ENCODE peak calls at places on chromosomes 11 and 22, in eight cellular contexts. P is fibroblast of mammary gland; M is AG04450; U is psoas muscle; V is CD8-positive, alpha-beta memory T cell; R is tibial artery; J is astrocyte of the cerebellum; Y is cardiac fibroblast. B is an unnamed sample.

GRCh38 chr22:47386812-47387510 is 624.5 kb downstream of the TBC1D22A start:
- DNase-seq in M (no peak), V (no peak), U (no peak), J (peak), P (no peak), Y (no peak), R (no peak), B (no peak)

GRCh38 chr22:27489265-27489675 is 312.3 kb downstream of the MN1 start:
- DNase-seq in V (no peak), U (no peak), J (no peak), Y (peak), R (no peak), P (peak), M (no peak), B (no peak)

GRCh38 chr22:47627561-47628253 is 865.3 kb downstream of the TBC1D22A start:
- DNase-seq in P (no peak), Y (no peak), M (no peak), U (no peak), V (no peak), R (no peak), J (no peak), B (no peak)

GRCh38 chr11:122852071-122852831 is 14.0 kb downstream of the CRTAM start:
- DNase-seq in R (no peak), V (no peak), U (no peak), M (no peak), P (peak), Y (peak), J (no peak), B (no peak)

GRCh38 chr11:2699185-2699530 is 636 bp downstream of the KCNQ1OT1 start:
- DNase-seq in U (no peak), Y (peak), J (no peak), M (no peak), R (peak), V (no peak), P (no peak), B (no peak)

GRCh38 chr11:44753965-44754645 is 27.3 kb downstream of the TSPAN18 start:
- DNase-seq in Y (no peak), U (no peak), J (no peak), V (no peak), R (peak), P (no peak), M (no peak), B (no peak)

GRCh38 chr11:29336727-29337212 is 680.1 kb downstream of the KCNA4 start:
- DNase-seq in P (no peak), U (no peak), V (no peak), J (peak), M (no peak), Y (peak), R (no peak), B (no peak)

GRCh38 chr11:73982595-73982989 is at the start of gene UCP2:
- DNase-seq in M (peak), V (peak), Y (no peak), P (no peak), R (no peak), J (peak), U (peak), B (peak)

GRCh38 chr11:103367650-103368049 is 258.4 kb downstream of the DYNC2H1 start:
- DNase-seq in Y (no peak), V (no peak), U (no peak), R (no peak), P (peak), M (no peak), J (no peak), B (no peak)

GRCh38 chr11:13207665-13208594 is 69.7 kb upstream of the BMAL1 start:
- DNase-seq in P (peak), M (peak), R (no peak), J (peak), U (peak), Y (peak), V (no peak), B (peak)

GRCh38 chr11:112453601-112454577 is 193.2 kb upstream of the PLET1 start:
- DNase-seq in M (no peak), J (no peak), R (no peak), P (peak), U (peak), V (peak), Y (peak), B (no peak)

GRCh38 chr22:17237031-17237668 is 17.9 kb upstream of the ADA2 start:
- DNase-seq in V (peak), J (no peak), R (no peak), U (no peak), M (no peak), P (no peak), Y (no peak), B (no peak)

GRCh38 chr22:47564158-47564450 is 801.7 kb downstream of the TBC1D22A start:
- DNase-seq in R (no peak), J (no peak), U (no peak), V (no peak), Y (no peak), P (no peak), M (no peak), B (no peak)

GRCh38 chr22:19810381-19811141 is 44.1 kb downstream of the GNB1L start:
- DNase-seq in P (peak), J (peak), Y (peak), V (peak), R (peak), U (no peak), M (peak), B (peak)

GRCh38 chr22:47332246-47332980 is 570.0 kb downstream of the TBC1D22A start:
- DNase-seq in Y (no peak), P (no peak), M (no peak), R (no peak), J (no peak), V (no peak), U (no peak), B (no peak)

GRCh38 chr22:25493794-25494193 is 70.7 kb upstream of the GRK3 start:
- DNase-seq in M (no peak), P (no peak), Y (no peak), R (no peak), V (no peak), J (no peak), U (no peak), B (no peak)

GRCh38 chr11:79786961-79787360 is 346.1 kb upstream of the TENM4 start:
- DNase-seq in R (no peak), P (no peak), U (no peak), Y (no peak), J (no peak), M (no peak), V (no peak), B (no peak)

GRCh38 chr11:72721276-72721675 is 30.9 kb downstream of the ARAP1 start:
- DNase-seq in V (no peak), R (no peak), J (no peak), P (no peak), M (no peak), U (no peak), Y (no peak), B (no peak)

GRCh38 chr22:43993072-43993760 is 30.9 kb upstream of the PARVB start:
- DNase-seq in V (peak), M (peak), R (no peak), J (peak), Y (peak), U (peak), P (peak), B (peak)

GRCh38 chr22:45683680-45684079 is 12.0 kb downstream of the ATXN10 start:
- DNase-seq in J (no peak), U (no peak), V (no peak), Y (no peak), R (no peak), M (no peak), P (no peak), B (no peak)

GRCh38 chr11:7941141-7941540 is 367 bp downstream of the OR10A3 start:
- DNase-seq in J (no peak), U (no peak), V (no peak), P (no peak), Y (no peak), M (no peak), R (no peak), B (no peak)

GRCh38 chr11:21180194-21180593 is 510.8 kb downstream of the NELL1 start:
- DNase-seq in Y (no peak), R (no peak), U (no peak), J (no peak), V (no peak), M (no peak), P (no peak), B (no peak)

GRCh38 chr11:117411736-117412135 is 84.1 kb downstream of the CEP164 start:
- DNase-seq in V (no peak), Y (no peak), R (no peak), J (no peak), M (no peak), U (no peak), P (no peak), B (no peak)

GRCh38 chr11:36389811-36390210 is 93.7 kb downstream of the PRR5L start:
- DNase-seq in J (no peak), M (no peak), V (no peak), U (no peak), P (no peak), Y (no peak), R (no peak), B (no peak)

GRCh38 chr11:112705148-112705547 is 256.1 kb upstream of the NCAM1 start:
- DNase-seq in P (no peak), Y (no peak), R (no peak), U (no peak), J (no peak), V (no peak), M (no peak), B (no peak)

GRCh38 chr11:101848262-101848661 is 66.5 kb upstream of the CEP126 start:
- DNase-seq in P (peak), U (no peak), J (no peak), V (no peak), M (no peak), Y (peak), R (no peak), B (no peak)

GRCh38 chr22:50683086-50683993 is 10.7 kb downstream of the SHANK3 start:
- DNase-seq in P (no peak), J (no peak), R (no peak), V (no peak), M (no peak), U (no peak), Y (no peak), B (no peak)

GRCh38 chr11:79236541-79236971 is 204.3 kb downstream of the TENM4 start:
- DNase-seq in U (peak), R (peak), Y (peak), M (peak), V (no peak), J (no peak), P (peak), B (no peak)

GRCh38 chr11:114296190-114296978 is at the start of gene NNMT:
- DNase-seq in R (peak), P (peak), Y (peak), J (peak), V (no peak), U (peak), M (peak), B (peak)

GRCh38 chr11:17578296-17578695 is 31.2 kb downstream of the OTOG start:
- DNase-seq in J (no peak), V (no peak), M (no peak), R (no peak), Y (no peak), U (no peak), P (no peak), B (no peak)

GRCh38 chr22:50696799-50697561 is 24.4 kb downstream of the SHANK3 start:
- DNase-seq in M (no peak), Y (no peak), J (no peak), U (peak), P (no peak), V (no peak), R (no peak), B (no peak)

GRCh38 chr11:75308986-75309385 is 42.5 kb downstream of the ARRB1 start:
- DNase-seq in V (no peak), P (no peak), Y (no peak), M (no peak), J (no peak), U (peak), R (no peak), B (no peak)

GRCh38 chr11:13354335-13354734 is 76.7 kb downstream of the BMAL1 start:
- DNase-seq in J (no peak), P (peak), M (no peak), U (no peak), R (no peak), V (no peak), Y (peak), B (no peak)

GRCh38 chr22:33792837-33793236 is 127.4 kb downstream of the LARGE1 start:
- DNase-seq in U (no peak), V (no peak), P (no peak), M (no peak), Y (no peak), R (no peak), J (no peak), B (peak)
- H3K4me3 ChIP-seq in U (no peak), V (no peak), P (no peak), M (no peak), Y (no peak), R (peak), J (no peak), B (no peak)

DNA sequence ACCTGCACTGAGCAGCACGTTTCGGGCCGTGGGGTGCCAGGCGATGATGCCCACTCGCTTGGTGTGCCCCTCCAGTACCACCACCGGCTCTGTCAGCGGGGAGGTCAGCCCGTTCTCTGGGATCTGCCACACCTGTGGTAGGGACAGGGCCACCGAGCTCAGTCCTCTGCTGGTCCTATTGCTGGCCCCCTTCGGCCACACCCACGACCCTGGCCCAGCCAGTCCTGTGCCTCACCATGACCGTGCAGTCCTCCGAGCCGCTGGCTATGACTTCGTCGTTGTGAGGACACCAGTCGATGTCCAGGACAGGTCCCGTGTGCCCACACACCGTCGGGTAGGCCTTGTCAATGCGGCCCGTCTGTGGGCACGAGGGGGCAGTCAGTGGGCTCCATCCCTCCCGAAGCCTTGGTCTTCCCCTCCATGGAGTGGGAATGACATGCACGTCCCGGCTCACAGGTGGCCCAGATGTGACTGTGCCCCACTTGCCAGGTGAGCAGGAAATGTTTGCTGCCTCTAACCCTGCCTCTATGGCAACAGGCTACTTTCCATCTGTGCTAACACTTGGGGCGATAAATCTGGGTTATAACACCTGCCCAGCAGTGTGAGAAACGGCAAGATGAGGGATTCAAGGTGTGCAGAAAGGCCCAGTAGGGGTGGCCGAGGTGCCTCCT is 1.4 kb downstream of the CORO1B start:
- DNase-seq in M (no peak), R (peak), U (no peak), J (no peak), Y (no peak), P (no peak), V (peak), B (no peak)
- H3K4me3 ChIP-seq in M (peak), R (no peak), U (peak), J (peak), Y (no peak), P (no peak), V (no peak), B (no peak)

GRCh38 chr11:46659908-46660307 is 40.5 kb downstream of the ARHGAP1 start:
- DNase-seq in M (peak), J (peak), Y (peak), U (peak), V (no peak), P (peak), R (peak), B (no peak)
- H3K4me3 ChIP-seq in M (no peak), J (no peak), Y (no peak), U (no peak), V (no peak), P (no peak), R (no peak), B (no peak)

GRCh38 chr11:58900479-58901420 is 38.5 kb upstream of the GLYATL1 start:
- DNase-seq in U (peak), P (peak), J (peak), R (no peak), M (peak), V (no peak), Y (peak), B (no peak)
- H3K4me3 ChIP-seq in U (no peak), P (peak), J (peak), R (no peak), M (peak), V (no peak), Y (no peak), B (no peak)

GRCh38 chr11:279040-279965 is 1.1 kb downstream of the NLRP6 start:
- DNase-seq in M (no peak), R (peak), V (peak), U (no peak), P (no peak), Y (no peak), J (no peak), B (no peak)
- H3K4me3 ChIP-seq in M (no peak), R (peak), V (peak), U (peak), P (no peak), Y (no peak), J (no peak), B (no peak)

GRCh38 chr11:86370922-86371614 is 3.6 kb upstream of the CCDC81 start:
- DNase-seq in R (no peak), P (peak), U (no peak), V (no peak), J (no peak), Y (peak), M (no peak), B (no peak)

GRCh38 chr11:86377972-86378371 is 3.3 kb downstream of the CCDC81 start:
- DNase-seq in Y (no peak), V (no peak), M (no peak), U (no peak), R (no peak), J (no peak), P (no peak), B (no peak)

GRCh38 chr11:86372586-86372985 is 2.1 kb upstream of the CCDC81 start:
- DNase-seq in V (no peak), U (no peak), J (no peak), R (no peak), Y (no peak), P (no peak), M (no peak), B (no peak)

GRCh38 chr11:86374586-86374985 is at the start of gene CCDC81:
- DNase-seq in R (no peak), V (no peak), Y (no peak), U (no peak), P (no peak), J (no peak), M (no peak), B (peak)

GRCh38 chr11:86374121-86374520 is 566 bp upstream of the CCDC81 start:
- DNase-seq in R (no peak), P (no peak), V (no peak), J (no peak), Y (no peak), U (no peak), M (no peak), B (no peak)
- H3K4me3 ChIP-seq in R (peak), P (peak), V (no peak), J (peak), Y (peak), U (peak), M (no peak), B (no peak)

GRCh38 chr11:125214466-125215204 is 50.1 kb downstream of the PKNOX2 start:
- DNase-seq in M (no peak), J (no peak), Y (peak), P (no peak), U (no peak), V (no peak), R (no peak), B (peak)
- H3K4me3 ChIP-seq in M (no peak), J (no peak), Y (no peak), P (no peak), U (no peak), V (no peak), R (no peak), B (no peak)

GRCh38 chr11:69644962-69645675 is 4.2 kb downstream of the CCND1 start:
- DNase-seq in J (no peak), P (no peak), R (no peak), V (no peak), M (no peak), Y (peak), U (no peak), B (no peak)

GRCh38 chr11:69642913-69643632 is 2.1 kb downstream of the CCND1 start:
- DNase-seq in P (peak), Y (peak), V (peak), R (peak), J (peak), M (peak), U (peak), B (peak)

GRCh38 chr11:69645801-69646492 is 5.0 kb downstream of the CCND1 start:
- DNase-seq in P (no peak), Y (peak), U (no peak), J (no peak), R (no peak), M (no peak), V (no peak), B (no peak)

GRCh38 chr11:69643646-69644045 is 2.7 kb downstream of the CCND1 start:
- DNase-seq in J (no peak), P (no peak), V (no peak), Y (no peak), U (no peak), M (no peak), R (no peak), B (no peak)

DNA sequence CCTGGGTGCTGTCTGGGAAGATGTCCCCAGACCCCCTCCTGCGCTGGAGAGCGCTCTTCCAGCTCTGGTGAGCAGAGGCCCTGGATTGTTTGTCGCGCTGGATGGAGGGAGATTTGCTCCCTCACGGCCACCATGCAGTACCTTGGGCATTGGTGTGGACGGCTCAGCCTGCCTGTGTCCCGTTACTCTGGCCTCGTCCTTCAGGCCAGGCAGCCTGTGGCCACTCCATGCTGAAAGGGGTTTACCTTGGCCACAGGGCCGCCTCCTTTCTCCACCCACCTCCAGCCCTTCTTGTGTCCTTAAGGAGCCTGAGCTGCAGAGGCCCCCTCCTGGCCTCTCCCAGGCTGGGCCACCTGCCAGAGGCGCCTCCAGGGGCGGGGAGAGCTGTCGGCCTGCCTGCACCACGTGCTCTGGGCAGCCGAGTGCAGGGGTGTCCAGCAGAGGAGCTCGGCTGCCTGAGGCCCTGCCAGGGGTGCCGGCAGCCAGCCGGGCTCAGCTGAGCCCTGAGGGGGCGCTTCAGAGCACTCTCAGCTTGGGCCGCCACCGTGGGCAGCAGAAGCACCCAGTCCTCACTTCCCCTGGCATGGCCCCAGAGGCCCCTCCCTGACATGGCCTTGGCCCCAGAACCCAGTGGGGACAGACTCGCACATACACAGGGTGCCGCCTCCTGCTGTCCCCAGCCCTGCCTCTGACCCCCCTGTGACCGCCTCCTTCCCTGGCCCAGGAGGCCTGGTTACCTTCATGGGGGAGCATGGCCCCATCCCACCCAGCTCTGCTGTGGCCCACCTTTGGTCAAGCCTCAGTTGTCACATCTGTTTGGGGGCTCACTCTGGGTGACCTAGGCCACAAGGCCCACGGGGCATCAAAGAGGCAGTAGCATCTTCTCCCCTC is 3.4 kb downstream of the CCND1 start:
- DNase-seq in U (peak), R (peak), M (peak), J (peak), Y (peak), P (peak), V (no peak), B (peak)
- H3K4me3 ChIP-seq in U (no peak), R (no peak), M (peak), J (peak), Y (peak), P (peak), V (no peak), B (no peak)